ENCODE peak calls at places on chromosomes 3 and 15, in six cellular contexts. One of them, this sample, is unnamed. For H3K4me1, the result is how much of the 10 kb centered on the place peaks cover.

GRCh38 chr3:142273501-142273900 is 48.1 kb upstream of the GK5 start:
- DNase-seq in gastrocnemius medialis: no peak
- DNase-seq in mammary epithelial cell: no peak
- DNase-seq in neuronal stem cell: no peak
- DNase-seq in A673: peak
- DNase-seq in MM.1S: no peak
- DNase-seq in this sample: no peak

GRCh38 chr3:70982274-70982673 is 601.3 kb downstream of the FOXP1 start:
- DNase-seq in gastrocnemius medialis: no peak
- DNase-seq in mammary epithelial cell: no peak
- DNase-seq in neuronal stem cell: no peak
- DNase-seq in A673: no peak
- DNase-seq in MM.1S: peak
- DNase-seq in this sample: no peak

GRCh38 chr3:20225769-20226168 is 39.8 kb upstream of the SGO1 start:
- DNase-seq in gastrocnemius medialis: no peak
- DNase-seq in mammary epithelial cell: peak
- DNase-seq in neuronal stem cell: peak
- DNase-seq in A673: peak
- DNase-seq in MM.1S: no peak
- DNase-seq in this sample: no peak

GRCh38 chr15:78390823-78391222 is 47.2 kb upstream of the IREB2 start:
- DNase-seq in gastrocnemius medialis: no peak
- DNase-seq in mammary epithelial cell: no peak
- DNase-seq in neuronal stem cell: no peak
- DNase-seq in A673: no peak
- DNase-seq in MM.1S: no peak
- DNase-seq in this sample: no peak

GRCh38 chr15:33089878-33090757 is 104.4 kb downstream of the FMN1 start:
- DNase-seq in gastrocnemius medialis: peak
- DNase-seq in mammary epithelial cell: peak
- DNase-seq in neuronal stem cell: no peak
- DNase-seq in A673: peak
- DNase-seq in MM.1S: peak
- DNase-seq in this sample: peak

GRCh38 chr3:11499144-11499543 is 144.6 kb downstream of the VGLL4 start:
- DNase-seq in gastrocnemius medialis: no peak
- DNase-seq in mammary epithelial cell: peak
- DNase-seq in neuronal stem cell: no peak
- DNase-seq in A673: no peak
- DNase-seq in MM.1S: no peak
- DNase-seq in this sample: no peak

GRCh38 chr3:65901236-65901635 is 137.5 kb downstream of the MAGI1 start:
- DNase-seq in gastrocnemius medialis: no peak
- DNase-seq in mammary epithelial cell: peak
- DNase-seq in neuronal stem cell: no peak
- DNase-seq in A673: no peak
- DNase-seq in MM.1S: no peak
- DNase-seq in this sample: no peak

GRCh38 chr3:149198611-149199010 is 23.0 kb downstream of the CP start:
- DNase-seq in gastrocnemius medialis: no peak
- DNase-seq in mammary epithelial cell: no peak
- DNase-seq in neuronal stem cell: peak
- DNase-seq in A673: no peak
- DNase-seq in MM.1S: no peak
- DNase-seq in this sample: no peak

GRCh38 chr3:180633722-180634121 is 31.8 kb downstream of the TTC14 start:
- DNase-seq in gastrocnemius medialis: no peak
- DNase-seq in mammary epithelial cell: no peak
- DNase-seq in neuronal stem cell: no peak
- DNase-seq in A673: no peak
- DNase-seq in MM.1S: no peak
- DNase-seq in this sample: no peak

GRCh38 chr3:71659758-71660666 is 65.2 kb downstream of the EIF4E3 start:
- DNase-seq in gastrocnemius medialis: no peak
- DNase-seq in mammary epithelial cell: no peak
- DNase-seq in neuronal stem cell: no peak
- DNase-seq in A673: no peak
- DNase-seq in MM.1S: no peak
- DNase-seq in this sample: no peak

GRCh38 chr3:126357299-126358037 is at the start of gene KLF15:
- DNase-seq in gastrocnemius medialis: peak
- DNase-seq in mammary epithelial cell: peak
- DNase-seq in neuronal stem cell: peak
- DNase-seq in A673: peak
- DNase-seq in MM.1S: peak
- DNase-seq in this sample: peak

GRCh38 chr15:62895139-62895866 is 147.2 kb upstream of the TPM1 start:
- DNase-seq in gastrocnemius medialis: no peak
- DNase-seq in mammary epithelial cell: peak
- DNase-seq in neuronal stem cell: no peak
- DNase-seq in A673: no peak
- DNase-seq in MM.1S: no peak
- DNase-seq in this sample: no peak

GRCh38 chr3:100269410-100270217 is 8.8 kb downstream of the TBC1D23 start:
- DNase-seq in gastrocnemius medialis: no peak
- DNase-seq in mammary epithelial cell: peak
- DNase-seq in neuronal stem cell: no peak
- DNase-seq in A673: peak
- DNase-seq in MM.1S: no peak
- DNase-seq in this sample: no peak

GRCh38 chr3:147943265-147943945 is 534.2 kb downstream of the ZIC1 start:
- DNase-seq in gastrocnemius medialis: no peak
- DNase-seq in mammary epithelial cell: peak
- DNase-seq in neuronal stem cell: no peak
- DNase-seq in A673: peak
- DNase-seq in MM.1S: no peak
- DNase-seq in this sample: no peak

GRCh38 chr3:49191741-49192140 is 20.3 kb downstream of the KLHDC8B start:
- DNase-seq in gastrocnemius medialis: no peak
- DNase-seq in mammary epithelial cell: no peak
- DNase-seq in neuronal stem cell: no peak
- DNase-seq in A673: no peak
- DNase-seq in MM.1S: no peak
- DNase-seq in this sample: no peak

GRCh38 chr3:64398431-64398830 is 173.2 kb upstream of the PRICKLE2 start:
- DNase-seq in gastrocnemius medialis: no peak
- DNase-seq in mammary epithelial cell: no peak
- DNase-seq in neuronal stem cell: no peak
- DNase-seq in A673: peak
- DNase-seq in MM.1S: no peak
- DNase-seq in this sample: no peak

GRCh38 chr3:112653209-112653871 is 12.4 kb upstream of the CCDC80 start:
- DNase-seq in gastrocnemius medialis: no peak
- DNase-seq in mammary epithelial cell: peak
- DNase-seq in neuronal stem cell: no peak
- DNase-seq in A673: no peak
- DNase-seq in MM.1S: no peak
- DNase-seq in this sample: no peak

GRCh38 chr15:65062726-65063125 is 5.1 kb downstream of the RASL12 start:
- DNase-seq in gastrocnemius medialis: no peak
- DNase-seq in mammary epithelial cell: no peak
- DNase-seq in neuronal stem cell: no peak
- DNase-seq in A673: no peak
- DNase-seq in MM.1S: no peak
- DNase-seq in this sample: no peak

GRCh38 chr3:134313839-134314587 is 60.2 kb downstream of the AMOTL2 start:
- DNase-seq in gastrocnemius medialis: no peak
- DNase-seq in mammary epithelial cell: no peak
- DNase-seq in neuronal stem cell: no peak
- DNase-seq in A673: no peak
- DNase-seq in MM.1S: no peak
- DNase-seq in this sample: no peak
- H3K4me1 ChIP-seq in gastrocnemius medialis: under half
- H3K4me1 ChIP-seq in mammary epithelial cell: half or more
- H3K4me1 ChIP-seq in neuronal stem cell: under half
- H3K4me1 ChIP-seq in A673: under half
- H3K4me1 ChIP-seq in MM.1S: under half
- H3K4me1 ChIP-seq in this sample: half or more

GRCh38 chr15:85010114-85010471 is 28.4 kb downstream of the PDE8A start:
- DNase-seq in gastrocnemius medialis: no peak
- DNase-seq in mammary epithelial cell: no peak
- DNase-seq in neuronal stem cell: no peak
- DNase-seq in A673: peak
- DNase-seq in MM.1S: no peak
- DNase-seq in this sample: no peak
- H3K4me1 ChIP-seq in gastrocnemius medialis: under half
- H3K4me1 ChIP-seq in mammary epithelial cell: under half
- H3K4me1 ChIP-seq in neuronal stem cell: under half
- H3K4me1 ChIP-seq in A673: under half
- H3K4me1 ChIP-seq in MM.1S: under half
- H3K4me1 ChIP-seq in this sample: half or more

GRCh38 chr3:16385151-16385550 is 120.1 kb downstream of the OXNAD1 start:
- DNase-seq in gastrocnemius medialis: no peak
- DNase-seq in mammary epithelial cell: no peak
- DNase-seq in neuronal stem cell: no peak
- DNase-seq in A673: no peak
- DNase-seq in MM.1S: no peak
- DNase-seq in this sample: no peak

GRCh38 chr3:16380421-16380820 is 115.4 kb downstream of the OXNAD1 start:
- DNase-seq in gastrocnemius medialis: no peak
- DNase-seq in mammary epithelial cell: no peak
- DNase-seq in neuronal stem cell: no peak
- DNase-seq in A673: no peak
- DNase-seq in MM.1S: no peak
- DNase-seq in this sample: no peak

GRCh38 chr3:16383864-16384263 is 118.9 kb downstream of the OXNAD1 start:
- DNase-seq in gastrocnemius medialis: no peak
- DNase-seq in mammary epithelial cell: no peak
- DNase-seq in neuronal stem cell: no peak
- DNase-seq in A673: no peak
- DNase-seq in MM.1S: no peak
- DNase-seq in this sample: no peak

GRCh38 chr3:16381426-16381825 is 116.4 kb downstream of the OXNAD1 start:
- DNase-seq in gastrocnemius medialis: no peak
- DNase-seq in mammary epithelial cell: no peak
- DNase-seq in neuronal stem cell: no peak
- DNase-seq in A673: no peak
- DNase-seq in MM.1S: no peak
- DNase-seq in this sample: no peak

GRCh38 chr3:16382852-16383251 is 117.8 kb downstream of the OXNAD1 start:
- DNase-seq in gastrocnemius medialis: no peak
- DNase-seq in mammary epithelial cell: no peak
- DNase-seq in neuronal stem cell: no peak
- DNase-seq in A673: no peak
- DNase-seq in MM.1S: no peak
- DNase-seq in this sample: no peak
- H3K4me1 ChIP-seq in gastrocnemius medialis: under half
- H3K4me1 ChIP-seq in mammary epithelial cell: under half
- H3K4me1 ChIP-seq in neuronal stem cell: under half
- H3K4me1 ChIP-seq in A673: under half
- H3K4me1 ChIP-seq in MM.1S: under half
- H3K4me1 ChIP-seq in this sample: under half

GRCh38 chr15:68814596-68814995 is 6.1 kb downstream of the ANP32A start:
- DNase-seq in gastrocnemius medialis: no peak
- DNase-seq in mammary epithelial cell: no peak
- DNase-seq in neuronal stem cell: no peak
- DNase-seq in A673: no peak
- DNase-seq in MM.1S: no peak
- DNase-seq in this sample: no peak
- H3K4me1 ChIP-seq in gastrocnemius medialis: half or more
- H3K4me1 ChIP-seq in mammary epithelial cell: under half
- H3K4me1 ChIP-seq in neuronal stem cell: under half
- H3K4me1 ChIP-seq in A673: under half
- H3K4me1 ChIP-seq in MM.1S: under half
- H3K4me1 ChIP-seq in this sample: under half

GRCh38 chr3:37991109-37991508 is 523 bp downstream of the VILL start:
- DNase-seq in gastrocnemius medialis: no peak
- DNase-seq in mammary epithelial cell: no peak
- DNase-seq in neuronal stem cell: no peak
- DNase-seq in A673: no peak
- DNase-seq in MM.1S: no peak
- DNase-seq in this sample: no peak
- H3K4me1 ChIP-seq in gastrocnemius medialis: under half
- H3K4me1 ChIP-seq in mammary epithelial cell: under half
- H3K4me1 ChIP-seq in neuronal stem cell: under half
- H3K4me1 ChIP-seq in A673: under half
- H3K4me1 ChIP-seq in MM.1S: under half
- H3K4me1 ChIP-seq in this sample: half or more

GRCh38 chr3:4745240-4745620 is 234.0 kb upstream of the BHLHE40 start:
- DNase-seq in gastrocnemius medialis: no peak
- DNase-seq in mammary epithelial cell: no peak
- DNase-seq in neuronal stem cell: no peak
- DNase-seq in A673: no peak
- DNase-seq in MM.1S: no peak
- DNase-seq in this sample: no peak
- H3K4me1 ChIP-seq in gastrocnemius medialis: under half
- H3K4me1 ChIP-seq in mammary epithelial cell: under half
- H3K4me1 ChIP-seq in neuronal stem cell: under half
- H3K4me1 ChIP-seq in A673: under half
- H3K4me1 ChIP-seq in MM.1S: under half
- H3K4me1 ChIP-seq in this sample: under half

GRCh38 chr15:85706779-85707518 is 87.8 kb downstream of the KLHL25 start:
- DNase-seq in gastrocnemius medialis: no peak
- DNase-seq in mammary epithelial cell: no peak
- DNase-seq in neuronal stem cell: no peak
- DNase-seq in A673: no peak
- DNase-seq in MM.1S: peak
- DNase-seq in this sample: peak

GRCh38 chr15:85709250-85709649 is 85.5 kb downstream of the KLHL25 start:
- DNase-seq in gastrocnemius medialis: no peak
- DNase-seq in mammary epithelial cell: no peak
- DNase-seq in neuronal stem cell: no peak
- DNase-seq in A673: no peak
- DNase-seq in MM.1S: no peak
- DNase-seq in this sample: no peak

GRCh38 chr15:85710340-85710842 is 84.3 kb downstream of the KLHL25 start:
- DNase-seq in gastrocnemius medialis: no peak
- DNase-seq in mammary epithelial cell: no peak
- DNase-seq in neuronal stem cell: no peak
- DNase-seq in A673: no peak
- DNase-seq in MM.1S: no peak
- DNase-seq in this sample: no peak

GRCh38 chr15:85707519-85708338 is 87.0 kb downstream of the KLHL25 start:
- DNase-seq in gastrocnemius medialis: no peak
- DNase-seq in mammary epithelial cell: no peak
- DNase-seq in neuronal stem cell: no peak
- DNase-seq in A673: no peak
- DNase-seq in MM.1S: peak
- DNase-seq in this sample: no peak

GRCh38 chr15:85708402-85708932 is 86.3 kb downstream of the KLHL25 start:
- DNase-seq in gastrocnemius medialis: no peak
- DNase-seq in mammary epithelial cell: no peak
- DNase-seq in neuronal stem cell: no peak
- DNase-seq in A673: no peak
- DNase-seq in MM.1S: no peak
- DNase-seq in this sample: no peak
- H3K4me1 ChIP-seq in gastrocnemius medialis: half or more
- H3K4me1 ChIP-seq in mammary epithelial cell: under half
- H3K4me1 ChIP-seq in neuronal stem cell: under half
- H3K4me1 ChIP-seq in A673: under half
- H3K4me1 ChIP-seq in MM.1S: under half
- H3K4me1 ChIP-seq in this sample: under half

DNA sequence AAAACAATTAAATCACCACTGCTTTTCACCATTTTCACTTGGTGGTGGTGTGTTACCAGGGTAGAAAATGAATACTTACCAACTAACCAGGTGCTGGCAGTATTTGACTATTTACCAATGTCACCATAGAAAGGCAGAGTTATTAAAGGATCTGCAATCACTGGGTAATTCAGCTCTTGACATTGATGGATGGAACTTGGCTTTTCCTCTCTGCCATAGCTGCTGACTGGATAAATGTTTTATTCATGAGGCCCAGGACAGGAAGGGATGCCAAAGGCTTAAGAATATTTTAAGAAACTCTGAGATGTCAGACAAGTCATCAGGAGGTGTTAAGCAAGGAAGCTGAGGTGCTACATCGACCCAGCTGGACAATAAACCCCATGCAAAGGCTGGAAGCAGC is 495.5 kb upstream of the CFAP20DC start:
- DNase-seq in gastrocnemius medialis: no peak
- DNase-seq in mammary epithelial cell: no peak
- DNase-seq in neuronal stem cell: no peak
- DNase-seq in A673: peak
- DNase-seq in MM.1S: no peak
- DNase-seq in this sample: no peak
- H3K4me1 ChIP-seq in gastrocnemius medialis: under half
- H3K4me1 ChIP-seq in mammary epithelial cell: under half
- H3K4me1 ChIP-seq in neuronal stem cell: under half
- H3K4me1 ChIP-seq in A673: under half
- H3K4me1 ChIP-seq in MM.1S: under half
- H3K4me1 ChIP-seq in this sample: under half

This sample was measured in transverse colon.